ENCODE peak calls at places on chromosome 9, in five cellular contexts. Z is heart right ventricle, D is mucosa of descending colon, W is osteoblast, F is IMR-90. H is an unnamed sample.

GRCh38 chr9:77021289-77021927 is 2.0 kb downstream of the FOXB2 start:
- DNase-seq in W (peak), D (no peak), F (no peak), Z (no peak), H (peak)

GRCh38 chr9:15696979-15697378 is 144.1 kb downstream of the CCDC171 start:
- DNase-seq in F (peak), D (no peak), Z (no peak), W (peak), H (peak)

GRCh38 chr9:14343948-14344547 is 30.1 kb upstream of the NFIB start:
- DNase-seq in F (no peak), D (no peak), W (no peak), Z (peak), H (no peak)

GRCh38 chr9:18124760-18125159 is 349.2 kb upstream of the ADAMTSL1 start:
- DNase-seq in F (peak), W (no peak), Z (no peak), D (no peak), H (peak)

GRCh38 chr9:134027561-134027960 is 2.3 kb downstream of the BRD3OS start:
- DNase-seq in W (peak), D (no peak), F (no peak), Z (no peak), H (no peak)

GRCh38 chr9:123337971-123338370 is 18.0 kb upstream of the CRB2 start:
- DNase-seq in F (no peak), D (no peak), W (peak), Z (no peak), H (no peak)

GRCh38 chr9:126499005-126499910 is 114.5 kb upstream of the LMX1B start:
- DNase-seq in D (peak), F (peak), Z (peak), W (peak), H (peak)

GRCh38 chr9:95649801-95650213 is 133.0 kb upstream of the PTCH1 start:
- DNase-seq in F (no peak), Z (no peak), W (no peak), D (no peak), H (no peak)

GRCh38 chr9:89969156-89969566 is 364.3 kb downstream of the GADD45G start:
- DNase-seq in D (peak), W (no peak), F (peak), Z (no peak), H (no peak)

GRCh38 chr9:135773677-135774238 is 71.8 kb downstream of the KCNT1 start:
- DNase-seq in F (no peak), W (no peak), D (no peak), Z (no peak), H (no peak)

GRCh38 chr9:97480749-97481148 is 20.7 kb upstream of the TMOD1 start:
- DNase-seq in W (no peak), F (peak), Z (no peak), D (no peak), H (peak)

GRCh38 chr9:73178044-73178443 is 26.4 kb downstream of the ANXA1 start:
- DNase-seq in W (no peak), D (no peak), Z (no peak), F (no peak), H (no peak)

GRCh38 chr9:72396247-72397091 is 31.5 kb upstream of the ZFAND5 start:
- DNase-seq in W (no peak), Z (no peak), F (peak), D (no peak), H (peak)

GRCh38 chr9:93953492-93954435 is 1.4 kb downstream of the BARX1 start:
- DNase-seq in Z (no peak), W (no peak), D (no peak), F (no peak), H (no peak)

GRCh38 chr9:100126423-100126822 is 27.4 kb downstream of the INVS start:
- DNase-seq in F (no peak), D (no peak), Z (no peak), W (no peak), H (no peak)

DNA sequence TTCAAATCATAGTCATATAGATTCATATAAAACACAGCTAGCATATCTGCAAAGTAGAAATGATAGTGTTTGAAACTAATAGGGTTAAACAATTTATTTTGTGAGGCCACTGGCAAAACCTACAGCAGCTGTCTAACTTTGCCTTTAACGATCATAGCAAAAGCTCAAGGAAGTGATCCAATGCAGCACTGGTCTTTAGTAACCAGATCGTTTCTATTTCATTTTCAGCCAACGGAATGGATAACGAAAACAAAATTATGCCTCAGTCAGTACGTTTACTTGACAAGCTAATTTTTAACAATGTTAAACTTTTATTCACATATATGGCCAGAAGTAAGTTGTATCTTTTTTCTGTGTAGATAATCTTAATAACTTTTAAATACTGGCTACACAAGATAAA is 17.7 kb downstream of the MLLT3 start:
- DNase-seq in Z (no peak), F (peak), D (no peak), W (no peak), H (peak)
- H3K4me3 ChIP-seq in Z (no peak), F (peak), D (no peak), W (peak), H (peak)

GRCh38 chr9:4926239-4926638 is 58.8 kb upstream of the JAK2 start:
- DNase-seq in W (no peak), Z (no peak), D (no peak), F (no peak), H (no peak)

GRCh38 chr9:4922101-4922500 is 63.0 kb upstream of the JAK2 start:
- DNase-seq in W (no peak), Z (no peak), D (no peak), F (no peak), H (no peak)

GRCh38 chr9:4922730-4923129 is 62.3 kb upstream of the JAK2 start:
- DNase-seq in F (no peak), D (no peak), Z (no peak), W (no peak), H (no peak)

GRCh38 chr9:4923141-4923540 is 61.9 kb upstream of the JAK2 start:
- DNase-seq in W (no peak), F (no peak), Z (no peak), D (no peak), H (no peak)

DNA sequence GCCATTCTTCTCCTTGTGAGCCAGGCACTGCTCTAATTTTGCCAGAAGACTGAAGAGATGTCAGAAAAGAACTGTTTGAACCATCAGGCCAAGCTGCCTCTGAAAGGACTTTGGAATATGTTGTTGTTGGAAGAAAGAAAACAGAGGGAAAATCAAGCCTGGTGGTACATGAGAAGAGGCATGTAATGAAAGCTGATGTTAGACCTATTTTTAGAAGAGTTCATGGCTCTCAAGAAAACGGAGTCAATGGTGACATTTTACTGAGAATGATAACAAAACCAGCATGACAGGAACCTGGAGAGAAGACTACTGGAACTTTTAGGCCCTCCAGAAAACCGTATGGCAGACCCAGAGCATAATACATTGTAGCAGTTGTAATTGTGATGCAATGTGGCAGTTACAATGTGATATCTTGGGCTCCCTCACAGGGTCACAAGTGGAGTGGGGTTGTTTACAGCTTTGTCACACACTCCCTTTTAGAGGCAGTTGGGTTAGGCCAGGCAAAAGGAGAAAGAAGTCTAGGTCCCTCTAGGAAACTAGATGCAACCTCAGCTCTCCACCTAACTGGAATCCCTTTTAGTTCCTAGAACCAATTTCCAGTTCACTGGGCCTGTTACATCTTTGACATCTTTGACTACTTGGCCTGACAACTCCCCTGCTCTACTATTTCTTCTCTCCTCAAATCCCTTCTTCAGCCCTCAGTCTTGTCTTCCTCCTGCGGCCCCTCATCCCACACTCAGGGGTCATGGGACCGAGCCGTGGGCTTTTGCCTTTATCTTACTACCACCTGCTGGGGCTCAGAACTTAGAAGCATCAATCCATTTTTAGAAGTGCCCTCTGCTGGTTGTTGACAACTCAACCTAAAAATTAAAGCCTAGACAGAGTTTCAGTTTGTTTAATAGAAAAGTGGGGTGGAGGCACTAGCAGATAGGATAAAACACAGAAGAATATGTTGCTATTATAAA is 61.2 kb upstream of the JAK2 start:
- DNase-seq in F (peak), D (no peak), Z (no peak), W (no peak), H (peak)
- TF ChIP-seq CTCF in F (peak), D (no peak), Z (peak), W (peak), H (peak)

GRCh38 chr9:112815868-112816267 is 65.3 kb downstream of the SNX30 start:
- DNase-seq in F (no peak), Z (no peak), W (no peak), D (no peak), H (no peak)

GRCh38 chr9:112823257-112823656 is 67.4 kb downstream of the SLC46A2 start:
- DNase-seq in W (no peak), F (no peak), D (no peak), Z (no peak), H (no peak)

GRCh38 chr9:112822618-112823017 is 68.1 kb downstream of the SLC46A2 start:
- DNase-seq in Z (no peak), F (no peak), W (no peak), D (no peak), H (no peak)

GRCh38 chr9:112820886-112821285 is 69.8 kb downstream of the SLC46A2 start:
- DNase-seq in F (peak), Z (no peak), W (no peak), D (no peak), H (peak)

GRCh38 chr9:112819635-112820496 is 69.3 kb downstream of the SNX30 start:
- DNase-seq in Z (peak), W (peak), F (peak), D (no peak), H (peak)
- H3K4me3 ChIP-seq in Z (no peak), W (no peak), F (no peak), D (no peak), H (no peak)

DNA sequence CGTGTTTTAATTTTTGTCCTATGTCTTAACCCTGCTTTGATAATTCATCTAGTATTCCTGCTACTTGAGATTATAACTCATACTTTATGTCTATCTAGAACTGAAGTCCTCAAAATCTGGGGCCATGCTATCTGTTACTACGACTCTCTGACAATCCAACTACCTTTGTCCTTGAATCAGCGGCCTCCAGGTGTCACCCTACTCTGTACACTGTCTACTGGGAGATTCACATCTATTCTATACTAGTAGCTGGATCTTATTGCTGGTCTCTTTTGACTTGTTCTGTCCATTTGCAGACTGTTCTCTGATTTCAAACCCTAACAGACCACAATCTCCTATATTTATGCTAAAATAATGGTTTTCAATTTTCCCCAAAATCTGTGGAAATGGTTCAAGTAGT is 225.5 kb upstream of the ELAVL2 start:
- DNase-seq in W (no peak), F (no peak), D (no peak), Z (no peak), H (no peak)
- TF ChIP-seq CTCF in W (no peak), F (no peak), D (no peak), Z (no peak), H (no peak)

GRCh38 chr9:131097259-131097947 is 1.1 kb downstream of the AIF1L start:
- DNase-seq in Z (no peak), D (no peak), W (peak), F (no peak), H (no peak)
- H3K4me3 ChIP-seq in Z (peak), D (no peak), W (no peak), F (no peak), H (peak)

GRCh38 chr9:116859763-116860162 is 172.7 kb downstream of the TRIM32 start:
- DNase-seq in D (no peak), Z (no peak), W (no peak), F (no peak), H (no peak)

GRCh38 chr9:116857321-116857720 is 170.2 kb downstream of the TRIM32 start:
- DNase-seq in W (no peak), F (no peak), Z (no peak), D (no peak), H (no peak)

GRCh38 chr9:116855881-116856662 is 169.0 kb downstream of the TRIM32 start:
- DNase-seq in D (no peak), Z (no peak), F (no peak), W (no peak), H (no peak)

GRCh38 chr9:116861321-116861720 is 174.2 kb downstream of the TRIM32 start:
- DNase-seq in W (peak), Z (no peak), F (no peak), D (no peak), H (no peak)

DNA sequence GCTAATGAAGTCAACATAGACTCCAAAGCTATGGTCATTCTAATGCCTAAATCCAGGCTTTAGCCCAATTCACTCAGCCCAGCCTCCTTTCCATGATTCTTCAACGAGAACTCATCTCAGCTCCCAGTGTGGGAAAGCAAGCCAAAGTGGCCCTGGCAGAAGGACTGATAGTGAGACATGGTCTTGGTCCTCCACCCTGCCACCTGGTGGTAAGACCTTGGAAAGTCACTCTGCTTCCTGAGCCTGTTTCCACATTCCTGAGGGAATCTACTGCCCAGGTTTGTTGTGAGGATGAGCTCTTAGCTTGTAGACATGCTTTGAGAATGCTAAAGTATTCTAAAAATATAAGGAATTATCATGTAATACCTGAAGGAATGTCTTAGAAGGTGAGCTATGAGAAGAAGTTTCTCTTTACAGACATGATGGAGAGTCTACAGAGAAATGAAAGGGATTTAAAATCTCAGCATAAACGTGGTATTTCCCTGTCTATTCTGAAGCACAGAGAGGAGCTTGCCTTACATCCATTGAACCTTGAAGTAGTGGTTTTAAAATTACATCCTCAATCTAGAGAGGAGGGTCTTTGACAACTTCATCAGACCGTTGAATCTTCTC is 173.5 kb downstream of the TRIM32 start:
- DNase-seq in D (peak), Z (peak), F (peak), W (peak), H (peak)
- TF ChIP-seq CTCF in D (peak), Z (peak), F (peak), W (peak), H (peak)

GRCh38 chr9:83257937-83258336 is 195.0 kb upstream of the RASEF start:
- DNase-seq in F (no peak), Z (no peak), D (no peak), W (no peak), H (no peak)

GRCh38 chr9:83258521-83258920 is 195.6 kb upstream of the RASEF start:
- DNase-seq in W (no peak), F (no peak), Z (no peak), D (no peak), H (no peak)

GRCh38 chr9:83259558-83259957 is 196.6 kb upstream of the RASEF start:
- DNase-seq in F (no peak), W (no peak), Z (no peak), D (no peak), H (no peak)
- H3K4me3 ChIP-seq in F (no peak), W (no peak), Z (no peak), D (no peak), H (no peak)

GRCh38 chr9:113609562-113610318 is 146.2 kb downstream of the RGS3 start:
- DNase-seq in Z (peak), D (no peak), W (peak), F (peak), H (no peak)
- TF ChIP-seq CTCF in Z (no peak), D (no peak), W (no peak), F (no peak), H (no peak)

GRCh38 chr9:109781086-109781485 is 1.1 kb downstream of the PALM2AKAP2 start:
- DNase-seq in W (peak), Z (no peak), F (no peak), D (no peak), H (peak)
- H3K4me3 ChIP-seq in W (peak), Z (peak), F (peak), D (no peak), H (peak)

DNA sequence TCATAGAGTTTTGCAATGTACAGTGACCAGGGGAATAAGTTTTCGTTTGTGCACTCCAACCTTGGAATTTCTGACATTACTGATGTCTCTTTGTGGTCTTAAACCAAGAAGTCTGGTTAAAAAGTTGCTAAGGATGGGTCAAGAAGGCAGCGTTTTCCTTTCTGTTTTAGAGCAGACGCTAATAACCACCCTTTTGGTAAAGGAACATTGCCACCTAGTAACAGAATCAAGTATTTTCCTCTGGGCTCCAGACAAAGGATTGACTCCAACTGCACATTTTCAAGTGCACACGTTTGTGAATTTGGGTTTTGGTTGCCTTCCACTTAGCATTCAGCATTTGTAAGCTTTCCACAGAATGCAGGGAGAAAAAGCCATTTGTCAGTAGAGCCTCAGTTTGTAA is 22.2 kb upstream of the CEP78 start:
- DNase-seq in F (no peak), Z (no peak), W (no peak), D (no peak), H (peak)
- TF ChIP-seq CTCF in F (no peak), Z (peak), W (peak), D (no peak), H (no peak)